ENCODE peak calls at places on chromosome 11, in seven cellular contexts. M is pancreas, I is tibial artery, A is stomach, Y is testis, D is sigmoid colon, Z is MM.1S. B is an unnamed sample. For H3K4me1, the result is how much of the 10 kb centered on the place peaks cover.

GRCh38 chr11:129911298-129911697 is 15.9 kb upstream of the NFRKB start:
- DNase-seq in Z (no peak), D (no peak), I (no peak), Y (no peak), A (no peak), M (no peak), B (no peak)

GRCh38 chr11:114280696-114281095 is 15.5 kb upstream of the NNMT start:
- DNase-seq in Y (peak), Z (peak), I (peak), A (peak), D (peak), M (peak), B (no peak)

GRCh38 chr11:13687271-13687670 is 18.8 kb downstream of the FAR1 start:
- DNase-seq in I (no peak), Y (no peak), M (no peak), Z (no peak), D (no peak), A (no peak), B (no peak)

GRCh38 chr11:81237139-81237538 is 1496.5 kb downstream of the FAM181B start:
- DNase-seq in D (no peak), A (no peak), I (no peak), Z (peak), Y (peak), M (no peak), B (no peak)

GRCh38 chr11:9206496-9206895 is 58.7 kb downstream of the DENND5A start:
- DNase-seq in I (no peak), M (no peak), A (no peak), D (no peak), Y (no peak), Z (no peak), B (no peak)

GRCh38 chr11:6315811-6316425 is 4.4 kb downstream of the CAVIN3 start:
- DNase-seq in I (peak), M (peak), A (peak), Z (peak), D (peak), Y (peak), B (peak)

GRCh38 chr11:19597194-19597593 is 115.4 kb upstream of the NAV2 start:
- DNase-seq in Y (no peak), M (no peak), D (no peak), A (no peak), I (no peak), Z (no peak), B (no peak)

GRCh38 chr11:130738618-130739017 is 177.7 kb downstream of the SNX19 start:
- DNase-seq in Y (no peak), D (no peak), I (no peak), A (no peak), M (no peak), Z (no peak), B (no peak)

GRCh38 chr11:114059278-114059983 is at the start of gene ZBTB16:
- DNase-seq in M (peak), I (peak), D (peak), Z (no peak), A (peak), Y (peak), B (peak)

GRCh38 chr11:44760917-44761545 is 34.3 kb downstream of the TSPAN18 start:
- DNase-seq in M (no peak), D (peak), I (peak), Z (no peak), Y (no peak), A (peak), B (peak)

GRCh38 chr11:96307748-96308133 is 35.3 kb downstream of the MAML2 start:
- DNase-seq in Z (no peak), D (no peak), A (no peak), Y (no peak), M (no peak), I (no peak), B (no peak)

GRCh38 chr11:6298605-6299004 is 21.7 kb downstream of the CAVIN3 start:
- DNase-seq in A (peak), Z (peak), Y (peak), I (no peak), M (peak), D (no peak), B (no peak)

GRCh38 chr11:63760487-63761079 is 8.0 kb downstream of the ZFTA start:
- DNase-seq in D (no peak), Y (no peak), A (no peak), Z (no peak), M (no peak), I (no peak), B (no peak)

GRCh38 chr11:113188433-113188834 is 125.9 kb upstream of the TTC12 start:
- DNase-seq in A (no peak), M (no peak), I (no peak), Y (no peak), Z (peak), D (no peak), B (no peak)

GRCh38 chr11:67355794-67356550 is 2.6 kb upstream of the POLD4 start:
- DNase-seq in D (no peak), Z (no peak), Y (no peak), I (no peak), M (no peak), A (no peak), B (no peak)

GRCh38 chr11:85132839-85133238 is 494.3 kb downstream of the DLG2 start:
- DNase-seq in A (no peak), M (no peak), D (no peak), Y (peak), Z (no peak), I (no peak), B (no peak)

GRCh38 chr11:126999366-126999765 is 1.2 kb downstream of the KIRREL3 start:
- DNase-seq in Y (no peak), I (no peak), Z (no peak), M (no peak), A (no peak), D (no peak), B (no peak)

GRCh38 chr11:74085542-74085892 is 76.6 kb upstream of the UCP3 start:
- DNase-seq in I (no peak), Y (no peak), M (no peak), Z (no peak), D (no peak), A (no peak), B (no peak)

GRCh38 chr11:12089473-12089872 is 20.9 kb upstream of the MICAL2 start:
- DNase-seq in Y (no peak), D (no peak), Z (no peak), M (no peak), I (peak), A (no peak), B (no peak)

GRCh38 chr11:79400717-79401330 is 40.0 kb downstream of the TENM4 start:
- DNase-seq in I (no peak), Y (peak), A (peak), Z (no peak), D (no peak), M (peak), B (no peak)

DNA sequence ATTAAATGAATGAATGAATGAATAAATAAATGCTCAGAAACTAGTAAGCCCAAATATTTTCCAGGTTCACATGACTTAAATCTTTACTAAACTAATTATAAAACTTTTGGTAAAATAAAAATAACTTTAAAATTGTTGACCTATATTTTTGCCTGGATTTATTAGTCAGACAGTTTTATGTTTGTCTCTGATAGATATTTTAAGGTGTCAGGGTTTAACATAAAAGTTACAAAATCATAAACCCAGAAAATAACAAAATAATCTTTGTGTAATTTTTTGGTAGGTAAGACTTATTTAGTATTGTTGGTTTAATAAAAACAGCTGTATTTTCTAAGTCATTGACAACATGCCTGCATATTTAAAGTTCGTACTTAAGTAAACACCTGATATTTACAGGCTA is 27.4 kb upstream of the HEPHL1 start:
- DNase-seq in I (no peak), Y (no peak), Z (no peak), A (no peak), M (no peak), D (no peak), B (no peak)
- H3K4me3 ChIP-seq in I (no peak), Y (no peak), Z (no peak), A (no peak), M (no peak), D (no peak), B (no peak)

DNA sequence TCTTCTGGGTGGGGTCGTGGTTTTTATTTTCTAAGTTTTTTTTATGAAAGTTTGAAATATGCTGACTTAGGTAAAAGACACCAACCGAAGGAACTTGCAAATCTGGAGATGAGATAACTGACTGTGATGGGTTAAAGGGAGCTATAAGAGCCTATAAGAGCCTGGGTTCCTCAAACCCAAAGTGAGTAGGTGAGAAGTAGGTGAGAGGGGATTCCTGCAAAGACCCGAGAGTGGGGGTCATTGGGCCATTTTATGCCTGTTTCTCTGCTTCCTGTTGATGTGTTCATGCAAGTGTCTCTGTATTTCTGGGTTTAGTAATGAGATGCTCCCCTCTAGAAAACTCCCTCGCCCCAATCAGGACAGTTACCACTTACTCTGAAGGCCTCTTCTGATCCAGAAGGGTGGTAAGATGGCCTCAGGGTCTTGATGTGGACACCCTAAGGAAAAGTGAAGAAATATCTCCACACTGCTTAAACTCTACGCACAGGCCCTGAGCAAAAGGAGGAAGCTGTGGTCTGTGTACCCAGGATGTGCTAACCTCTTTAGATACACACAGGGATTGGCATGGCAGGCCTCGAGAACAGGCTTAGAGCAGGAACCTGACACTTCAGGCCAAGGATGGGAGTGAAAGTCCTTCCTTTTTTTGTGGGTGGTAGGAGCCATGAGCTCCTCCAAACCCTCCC is 1.8 kb downstream of the FLI1 start:
- DNase-seq in M (no peak), A (no peak), D (peak), I (peak), Z (peak), Y (peak), B (no peak)
- H3K4me1 ChIP-seq in M (under half), A (half or more), D (under half), I (under half), Z (under half), Y (under half), B (under half)

GRCh38 chr11:1230121-1230455 is 7.2 kb downstream of the MUC5B start:
- DNase-seq in D (peak), I (peak), M (no peak), Z (no peak), Y (no peak), A (no peak), B (no peak)
- H3K4me3 ChIP-seq in D (no peak), I (no peak), M (no peak), Z (no peak), Y (no peak), A (no peak), B (no peak)

GRCh38 chr11:48000432-48000831 is 20.1 kb downstream of the PTPRJ start:
- DNase-seq in A (no peak), Z (no peak), Y (no peak), D (no peak), M (no peak), I (no peak), B (no peak)

GRCh38 chr11:47998345-47998732 is 18.0 kb downstream of the PTPRJ start:
- DNase-seq in D (no peak), I (peak), Y (no peak), M (no peak), Z (no peak), A (no peak), B (no peak)

GRCh38 chr11:47997063-47998053 is 17.0 kb downstream of the PTPRJ start:
- DNase-seq in I (peak), Z (no peak), A (no peak), D (no peak), Y (no peak), M (no peak), B (no peak)

GRCh38 chr11:48001438-48002021 is 21.2 kb downstream of the PTPRJ start:
- DNase-seq in Y (no peak), A (peak), I (no peak), M (no peak), D (no peak), Z (no peak), B (no peak)

DNA sequence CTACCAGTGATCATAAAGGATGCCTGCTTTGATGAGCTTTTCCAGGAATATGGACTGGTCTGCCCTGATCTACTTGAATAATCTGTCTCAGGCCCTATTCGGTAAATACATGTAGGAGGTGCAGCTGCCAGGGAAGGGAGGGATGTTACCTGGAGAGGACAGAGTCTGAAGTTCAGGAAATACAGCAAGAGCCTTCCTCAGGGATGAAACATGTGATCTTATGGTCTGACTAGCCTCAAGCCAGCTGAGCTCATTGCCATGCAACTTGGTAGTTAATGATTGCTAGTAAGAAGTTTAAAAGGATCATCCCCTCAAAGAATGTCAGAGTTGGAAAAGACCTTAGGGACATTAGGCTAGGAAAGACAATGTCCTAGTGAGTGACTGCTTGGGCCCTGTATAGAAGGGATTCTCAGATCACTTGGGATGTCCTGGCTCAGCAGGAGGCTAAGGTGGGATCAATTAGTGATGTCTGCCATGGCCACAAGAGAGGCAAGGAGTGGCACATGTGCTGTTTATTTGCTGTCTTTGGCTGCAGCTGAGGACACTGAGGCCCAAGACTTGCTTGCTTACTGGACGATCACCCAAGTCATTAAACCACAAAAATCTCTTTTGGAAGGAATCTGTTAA is 18.5 kb downstream of the PTPRJ start:
- DNase-seq in D (no peak), A (no peak), Y (no peak), I (peak), Z (no peak), M (no peak), B (no peak)
- H3K4me1 ChIP-seq in D (under half), A (half or more), Y (under half), I (under half), Z (under half), M (under half), B (under half)

GRCh38 chr11:47373876-47374820 is 4.2 kb downstream of the SPI1 start:
- DNase-seq in D (peak), M (peak), Y (peak), Z (peak), A (peak), I (peak), B (peak)
- H3K4me3 ChIP-seq in D (no peak), M (no peak), Y (no peak), Z (no peak), A (peak), I (no peak), B (no peak)

B was measured in right atrium auricular region.